ENCODE peak calls at places on chromosome X, in nine cellular contexts. O is K562, N is HepG2, Y is HCT116, R is Panc1, D is SK-N-SH, P is GM12878, F is A549, U is GM23338. G is an unnamed sample.

GRCh38 chrX:20968996-20969395 is 405.2 kb upstream of the CNKSR2 start:
- DNase-seq in N (no peak), Y (no peak), D (no peak), P (no peak), F (peak), U (no peak), O (no peak), R (no peak), G (no peak)

GRCh38 chrX:39782276-39782675 is 315.5 kb downstream of the BCOR start:
- DNase-seq in F (no peak), U (peak), N (no peak), D (no peak), Y (no peak), R (no peak), O (no peak), P (no peak), G (no peak)

GRCh38 chrX:43493751-43494150 is 162.3 kb upstream of the MAOA start:
- DNase-seq in N (no peak), O (no peak), D (no peak), F (no peak), R (no peak), U (no peak), Y (no peak), P (no peak), G (no peak)

GRCh38 chrX:101682723-101683122 is 23.1 kb upstream of the ARMCX2 start:
- DNase-seq in O (no peak), F (no peak), D (no peak), N (no peak), Y (no peak), U (no peak), R (no peak), P (no peak), G (no peak)

GRCh38 chrX:16023790-16024734 is 99.3 kb upstream of the GRPR start:
- DNase-seq in D (no peak), N (peak), Y (peak), F (peak), R (no peak), O (no peak), P (peak), U (no peak), G (no peak)

GRCh38 chrX:85084770-85085393 is 81.2 kb downstream of the APOOL start:
- DNase-seq in U (peak), P (peak), N (peak), F (peak), D (peak), R (no peak), Y (peak), O (peak), G (peak)

GRCh38 chrX:139691493-139691842 is 16.5 kb downstream of the MCF2 start:
- DNase-seq in N (no peak), O (no peak), R (no peak), U (peak), D (peak), Y (no peak), P (no peak), F (no peak), G (no peak)

GRCh38 chrX:132488819-132489255 is at the start of gene MBNL3:
- DNase-seq in N (peak), D (peak), P (no peak), U (peak), R (no peak), Y (no peak), O (no peak), F (peak), G (no peak)

GRCh38 chrX:53287493-53288138 is 6.2 kb upstream of the IQSEC2 start:
- DNase-seq in F (no peak), P (peak), R (no peak), U (no peak), O (no peak), D (peak), Y (peak), N (no peak), G (peak)

GRCh38 chrX:119475389-119476101 is 7.3 kb downstream of the SLC25A5 start:
- DNase-seq in N (no peak), D (no peak), F (no peak), U (no peak), R (no peak), P (no peak), Y (no peak), O (no peak), G (no peak)

GRCh38 chrX:119478504-119478903 is 10.3 kb downstream of the SLC25A5 start:
- DNase-seq in O (no peak), Y (no peak), U (no peak), D (no peak), R (no peak), P (no peak), N (no peak), F (no peak), G (no peak)

GRCh38 chrX:119474615-119475388 is 6.6 kb downstream of the SLC25A5 start:
- DNase-seq in Y (no peak), O (no peak), P (no peak), R (no peak), U (no peak), D (no peak), N (no peak), F (no peak), G (no peak)

GRCh38 chrX:119479845-119480244 is 11.6 kb downstream of the SLC25A5 start:
- DNase-seq in U (no peak), Y (no peak), F (no peak), D (no peak), N (no peak), R (no peak), O (no peak), P (no peak), G (no peak)

GRCh38 chrX:119477812-119478232 is 9.6 kb downstream of the SLC25A5 start:
- DNase-seq in F (peak), Y (no peak), D (no peak), N (peak), U (no peak), R (no peak), P (no peak), O (peak), G (peak)
- TF ChIP-seq REST in F (no peak), Y (no peak), D (no peak), N (no peak), U (no peak), R (no peak), P (no peak), O (no peak), G (no peak)

GRCh38 chrX:152465132-152465531 is 14.0 kb upstream of the GABRA3 start:
- DNase-seq in D (no peak), P (no peak), R (no peak), Y (no peak), U (no peak), O (no peak), F (no peak), N (no peak), G (no peak)
- TF ChIP-seq REST in D (no peak), P (no peak), R (no peak), Y (no peak), U (no peak), O (no peak), F (no peak), N (no peak), G (no peak)

GRCh38 chrX:2387614-2388239 is 113.0 kb downstream of the DHRSX start:
- DNase-seq in O (peak), F (no peak), D (no peak), N (no peak), P (no peak), U (no peak), R (no peak), Y (no peak), G (no peak)
- TF ChIP-seq REST in O (no peak), F (no peak), D (no peak), N (no peak), P (no peak), U (no peak), R (no peak), Y (no peak), G (no peak)

DNA sequence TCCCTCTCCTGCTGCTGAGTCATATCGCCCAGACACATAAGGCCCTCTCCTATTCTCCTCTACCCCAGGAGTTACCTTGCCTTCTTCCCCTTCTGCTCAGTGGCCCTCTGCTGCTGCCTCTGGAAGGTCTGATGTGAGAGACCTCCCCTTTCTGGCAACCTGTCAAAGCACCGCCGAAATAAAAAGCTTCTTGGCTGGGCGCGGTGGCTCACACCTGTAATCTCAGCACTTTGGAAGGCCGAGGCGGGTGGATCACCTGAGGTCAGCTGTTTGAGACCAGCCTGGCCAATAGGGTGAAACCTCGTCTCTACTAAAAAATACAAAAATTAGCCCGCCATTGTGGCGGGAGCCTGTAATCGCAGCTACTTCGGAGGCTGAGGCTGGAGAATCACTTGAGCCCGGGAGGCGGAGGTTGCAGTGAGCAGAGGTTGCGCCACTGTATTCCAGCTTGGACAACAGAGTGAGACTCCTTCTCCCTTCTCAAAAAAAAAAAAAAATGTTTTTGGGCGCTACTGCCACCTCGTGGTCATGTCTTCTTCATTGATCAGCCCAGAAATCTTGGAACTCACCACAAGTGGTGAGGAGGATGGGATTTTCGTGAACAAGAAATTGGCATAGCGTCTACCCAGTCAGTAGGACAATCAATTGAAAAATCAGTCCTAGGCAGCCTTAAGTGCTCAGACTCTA is 8.6 kb upstream of the ZXDA start:
- DNase-seq in U (peak), Y (peak), O (peak), F (peak), P (no peak), N (peak), R (no peak), D (peak), G (no peak)
- TF ChIP-seq REST in U (no peak), Y (no peak), O (no peak), F (no peak), P (no peak), N (no peak), R (no peak), D (no peak), G (no peak)

DNA sequence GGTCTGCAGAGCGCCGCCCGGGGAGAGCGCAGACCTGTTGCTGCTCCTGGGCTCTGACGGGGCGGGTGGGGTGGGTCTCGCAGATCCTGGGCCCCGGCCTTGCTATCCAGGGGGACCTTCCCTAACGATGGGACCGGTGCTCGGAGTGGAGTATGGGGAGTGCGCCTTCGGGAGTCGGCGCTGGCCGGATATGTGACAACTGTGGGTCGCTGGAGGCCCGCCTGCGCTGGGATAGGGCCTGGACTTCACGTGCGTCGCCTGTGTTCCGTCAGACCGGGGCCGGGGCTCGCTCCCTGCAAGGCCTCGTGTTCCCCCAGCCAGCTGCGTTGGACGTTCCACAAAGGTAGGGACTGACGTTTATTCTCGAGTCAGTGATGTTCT is 1.2 kb downstream of the TBL1X start:
- DNase-seq in Y (no peak), N (no peak), D (peak), U (peak), P (no peak), F (peak), O (peak), R (no peak), G (no peak)
- TF ChIP-seq REST in Y (no peak), N (no peak), D (no peak), U (no peak), P (no peak), F (no peak), O (no peak), R (no peak), G (no peak)

GRCh38 chrX:107574054-107574683 is 54.1 kb upstream of the PRPS1 start:
- DNase-seq in R (no peak), O (no peak), U (no peak), N (peak), P (no peak), F (peak), D (no peak), Y (no peak), G (no peak)

GRCh38 chrX:107574711-107575110 is 53.6 kb upstream of the PRPS1 start:
- DNase-seq in D (no peak), Y (no peak), F (no peak), R (no peak), U (no peak), P (no peak), N (no peak), O (no peak), G (no peak)

GRCh38 chrX:107577933-107578332 is 50.4 kb upstream of the PRPS1 start:
- DNase-seq in N (no peak), Y (no peak), O (peak), R (no peak), D (no peak), U (no peak), P (no peak), F (no peak), G (no peak)

GRCh38 chrX:107576392-107576791 is 51.9 kb upstream of the PRPS1 start:
- DNase-seq in U (no peak), P (no peak), O (no peak), D (no peak), N (no peak), R (no peak), F (no peak), Y (no peak), G (no peak)

GRCh38 chrX:107576841-107577240 is 51.5 kb upstream of the PRPS1 start:
- DNase-seq in D (no peak), O (no peak), P (no peak), U (no peak), N (no peak), R (no peak), F (no peak), Y (no peak), G (no peak)
- TF ChIP-seq REST in D (no peak), O (no peak), P (no peak), U (no peak), N (no peak), R (no peak), F (no peak), Y (no peak), G (no peak)

GRCh38 chrX:64152857-64153256 is 52.7 kb downstream of the AMER1 start:
- DNase-seq in U (peak), O (no peak), D (no peak), F (no peak), Y (no peak), P (no peak), N (peak), R (no peak), G (no peak)
- TF ChIP-seq REST in U (no peak), O (no peak), D (no peak), F (no peak), Y (no peak), P (no peak), N (no peak), R (no peak), G (no peak)

GRCh38 chrX:30572678-30573077 is 4.9 kb downstream of the TASL start:
- DNase-seq in U (no peak), N (no peak), O (no peak), P (no peak), R (no peak), Y (no peak), F (no peak), D (no peak), G (no peak)
- TF ChIP-seq REST in U (no peak), N (no peak), O (no peak), P (no peak), R (no peak), Y (no peak), F (no peak), D (no peak), G (no peak)

G was measured in HL-60.